ENCODE peak calls at places on chromosome 2, in five cellular contexts. Q, A, L, C and E are unnamed samples.

GRCh38 chr2:120436885-120437603 is 91.1 kb downstream of the INHBB start:
- DNase-seq in C (peak), A (no peak), L (peak), Q (peak), E (no peak)

GRCh38 chr2:182642328-182642727 is 73.7 kb upstream of the DNAJC10 start:
- DNase-seq in L (no peak), C (peak), Q (no peak), A (peak), E (peak)

GRCh38 chr2:201411421-201411820 is 39.8 kb downstream of the TRAK2 start:
- DNase-seq in C (no peak), L (no peak), Q (no peak), A (no peak), E (no peak)

GRCh38 chr2:85413592-85414421 is 3.6 kb upstream of the CAPG start:
- DNase-seq in A (no peak), C (no peak), L (no peak), Q (no peak), E (no peak)

GRCh38 chr2:25331686-25332365 is 9.9 kb downstream of the DNMT3A start:
- DNase-seq in A (no peak), C (no peak), L (no peak), Q (no peak), E (no peak)

GRCh38 chr2:208240641-208241209 is 14.1 kb downstream of the IDH1 start:
- DNase-seq in A (no peak), L (no peak), Q (no peak), C (no peak), E (no peak)

GRCh38 chr2:188576657-188577056 is 285.0 kb downstream of the GULP1 start:
- DNase-seq in A (no peak), Q (no peak), L (no peak), C (no peak), E (no peak)

GRCh38 chr2:71683070-71683469 is 229.7 kb downstream of the DYSF start:
- DNase-seq in A (no peak), C (no peak), Q (no peak), L (peak), E (no peak)

GRCh38 chr2:191636235-191636543 is 41.7 kb upstream of the NABP1 start:
- DNase-seq in C (no peak), Q (no peak), A (no peak), L (no peak), E (no peak)

GRCh38 chr2:100592226-100592625 is 29.4 kb downstream of the PDCL3 start:
- DNase-seq in Q (no peak), L (no peak), A (no peak), C (no peak), E (no peak)

GRCh38 chr2:236557894-236558532 is 11.6 kb upstream of the ACKR3 start:
- DNase-seq in Q (no peak), L (no peak), C (no peak), A (no peak), E (no peak)

GRCh38 chr2:240561325-240561971 is 1.3 kb downstream of the DUSP28 start:
- DNase-seq in Q (no peak), L (no peak), A (no peak), C (no peak), E (peak)

GRCh38 chr2:73035899-73036778 is 35.4 kb downstream of the SFXN5 start:
- DNase-seq in C (no peak), L (no peak), A (no peak), Q (no peak), E (no peak)

GRCh38 chr2:126145752-126146151 is 510.2 kb upstream of the GYPC start:
- DNase-seq in Q (no peak), A (no peak), C (no peak), L (no peak), E (no peak)

GRCh38 chr2:240169486-240170353 is 29.3 kb upstream of the OTOS start:
- DNase-seq in A (no peak), L (no peak), Q (no peak), C (no peak), E (no peak)

GRCh38 chr2:128215897-128216645 is 102.6 kb downstream of the HS6ST1 start:
- DNase-seq in L (no peak), Q (no peak), C (no peak), A (no peak), E (no peak)

GRCh38 chr2:19806131-19806530 is 95.7 kb downstream of the TTC32 start:
- DNase-seq in A (no peak), Q (no peak), L (no peak), C (no peak), E (no peak)

GRCh38 chr2:84546551-84546950 is 30.3 kb downstream of the DNAH6 start:
- DNase-seq in Q (no peak), L (no peak), A (no peak), C (no peak), E (no peak)

GRCh38 chr2:112257575-112257974 is 2.7 kb upstream of the ZC3H8 start:
- DNase-seq in A (no peak), C (no peak), Q (no peak), L (no peak), E (no peak)

GRCh38 chr2:184793196-184793595 is 194.9 kb downstream of the ZNF804A start:
- DNase-seq in A (no peak), C (no peak), L (no peak), Q (no peak), E (no peak)

GRCh38 chr2:119111115-119111975 is 47.2 kb downstream of the C1QL2 start:
- DNase-seq in L (no peak), Q (no peak), C (no peak), A (no peak), E (no peak)

GRCh38 chr2:241796610-241797138 is 12.3 kb upstream of the NEU4 start:
- DNase-seq in A (no peak), L (no peak), Q (no peak), C (no peak), E (no peak)

GRCh38 chr2:239215136-239215925 is 185.5 kb downstream of the HDAC4 start:
- DNase-seq in C (no peak), A (no peak), L (no peak), Q (no peak), E (no peak)

GRCh38 chr2:107511970-107512789 is 314.5 kb upstream of the RGPD4 start:
- DNase-seq in C (no peak), A (no peak), L (no peak), Q (no peak), E (no peak)

GRCh38 chr2:38615237-38615636 is 12.5 kb upstream of the HNRNPLL start:
- DNase-seq in L (no peak), C (no peak), Q (no peak), A (no peak), E (no peak)

GRCh38 chr2:63980794-63981193 is 38.4 kb downstream of the VPS54 start:
- DNase-seq in C (no peak), L (no peak), Q (no peak), A (no peak), E (no peak)

GRCh38 chr2:239362497-239362896 is 38.3 kb downstream of the HDAC4 start:
- DNase-seq in C (no peak), Q (no peak), L (no peak), A (no peak), E (no peak)